ENCODE peak calls at places on chromosomes 2 and 18, in nine cellular contexts. One of them, this sample, is unnamed.
A peak's percentile ranks its signal among the peaks of the same experiment; 100 is the strongest.

GRCh38 chr2:151334082-151334815 is 23.1 kb upstream of the TNFAIP6 start:
- DNase-seq in stimulated activated CD8-positive, alpha-beta memory T cell treated with anti-CD3 and anti-CD28 coated beads, Interleukin-2, amount 100 ng/mL, for 48 hours: no peak
- DNase-seq in D721Med: no peak
- DNase-seq in bronchial epithelial cell: peak; percentile 56
- DNase-seq in activated T-helper 1 cell treated with anti-CD3 and anti-CD28 coated beads, Interleukin-12 subunit alpha, Interleukin-12 subunit beta, Interleukin-2, Interleukin-4 antibody, amounts not matched to agents 30 ng/mL and 10 ng/mL and 1 ng/mL, durations not matched to agents 14 hours and 24 hours and 36 hours: no peak
- DNase-seq in EL: peak; percentile 91
- DNase-seq in GDM1: peak; percentile 20
- DNase-seq in RCC 7860: no peak
- DNase-seq in astrocyte: peak; percentile 92
- DNase-seq in this sample: peak; percentile 78

GRCh38 chr18:62876106-62876505 is 160.8 kb downstream of the PHLPP1 start:
- DNase-seq in GDM1: no peak
- DNase-seq in RCC 7860: peak; percentile 5
- DNase-seq in astrocyte: no peak
- DNase-seq in stimulated activated CD8-positive, alpha-beta memory T cell treated with anti-CD3 and anti-CD28 coated beads, Interleukin-2, amount 100 ng/mL, for 48 hours: no peak
- DNase-seq in D721Med: no peak
- DNase-seq in EL: no peak
- DNase-seq in bronchial epithelial cell: no peak
- DNase-seq in activated T-helper 1 cell treated with anti-CD3 and anti-CD28 coated beads, Interleukin-12 subunit alpha, Interleukin-12 subunit beta, Interleukin-2, Interleukin-4 antibody, amounts not matched to agents 30 ng/mL and 10 ng/mL and 1 ng/mL, durations not matched to agents 14 hours and 24 hours and 36 hours: no peak
- DNase-seq in this sample: no peak

GRCh38 chr2:18171191-18172139 is 293.0 kb downstream of the KCNS3 start:
- DNase-seq in activated T-helper 1 cell treated with anti-CD3 and anti-CD28 coated beads, Interleukin-12 subunit alpha, Interleukin-12 subunit beta, Interleukin-2, Interleukin-4 antibody, amounts not matched to agents 30 ng/mL and 10 ng/mL and 1 ng/mL, durations not matched to agents 14 hours and 24 hours and 36 hours: no peak
- DNase-seq in stimulated activated CD8-positive, alpha-beta memory T cell treated with anti-CD3 and anti-CD28 coated beads, Interleukin-2, amount 100 ng/mL, for 48 hours: no peak
- DNase-seq in GDM1: no peak
- DNase-seq in astrocyte: peak; percentile 87
- DNase-seq in bronchial epithelial cell: peak; percentile 74
- DNase-seq in EL: peak; percentile 31
- DNase-seq in RCC 7860: no peak
- DNase-seq in D721Med: no peak
- DNase-seq in this sample: peak; percentile 62

GRCh38 chr18:3923750-3924149 is 473.8 kb downstream of the TGIF1 start:
- DNase-seq in D721Med: no peak
- DNase-seq in RCC 7860: peak; percentile 57
- DNase-seq in GDM1: no peak
- DNase-seq in activated T-helper 1 cell treated with anti-CD3 and anti-CD28 coated beads, Interleukin-12 subunit alpha, Interleukin-12 subunit beta, Interleukin-2, Interleukin-4 antibody, amounts not matched to agents 30 ng/mL and 10 ng/mL and 1 ng/mL, durations not matched to agents 14 hours and 24 hours and 36 hours: no peak
- DNase-seq in bronchial epithelial cell: peak; percentile 76
- DNase-seq in astrocyte: peak; percentile 80
- DNase-seq in stimulated activated CD8-positive, alpha-beta memory T cell treated with anti-CD3 and anti-CD28 coated beads, Interleukin-2, amount 100 ng/mL, for 48 hours: no peak
- DNase-seq in EL: peak; percentile 63
- DNase-seq in this sample: no peak

GRCh38 chr2:70552501-70553333 is 909 bp downstream of the TGFA start:
- DNase-seq in GDM1: no peak
- DNase-seq in astrocyte: no peak
- DNase-seq in D721Med: no peak
- DNase-seq in RCC 7860: peak; percentile 60
- DNase-seq in activated T-helper 1 cell treated with anti-CD3 and anti-CD28 coated beads, Interleukin-12 subunit alpha, Interleukin-12 subunit beta, Interleukin-2, Interleukin-4 antibody, amounts not matched to agents 30 ng/mL and 10 ng/mL and 1 ng/mL, durations not matched to agents 14 hours and 24 hours and 36 hours: no peak
- DNase-seq in stimulated activated CD8-positive, alpha-beta memory T cell treated with anti-CD3 and anti-CD28 coated beads, Interleukin-2, amount 100 ng/mL, for 48 hours: no peak
- DNase-seq in EL: no peak
- DNase-seq in bronchial epithelial cell: peak; percentile 52
- DNase-seq in this sample: no peak

GRCh38 chr2:125168442-125168841 is 1143.4 kb downstream of the CNTNAP5 start:
- DNase-seq in RCC 7860: no peak
- DNase-seq in EL: no peak
- DNase-seq in stimulated activated CD8-positive, alpha-beta memory T cell treated with anti-CD3 and anti-CD28 coated beads, Interleukin-2, amount 100 ng/mL, for 48 hours: no peak
- DNase-seq in GDM1: no peak
- DNase-seq in astrocyte: peak; percentile 6
- DNase-seq in activated T-helper 1 cell treated with anti-CD3 and anti-CD28 coated beads, Interleukin-12 subunit alpha, Interleukin-12 subunit beta, Interleukin-2, Interleukin-4 antibody, amounts not matched to agents 30 ng/mL and 10 ng/mL and 1 ng/mL, durations not matched to agents 14 hours and 24 hours and 36 hours: no peak
- DNase-seq in D721Med: no peak
- DNase-seq in bronchial epithelial cell: peak; percentile 85
- DNase-seq in this sample: no peak

GRCh38 chr2:40434638-40435296 is 17.1 kb downstream of the SLC8A1 start:
- DNase-seq in EL: peak; percentile 99
- DNase-seq in D721Med: no peak
- DNase-seq in activated T-helper 1 cell treated with anti-CD3 and anti-CD28 coated beads, Interleukin-12 subunit alpha, Interleukin-12 subunit beta, Interleukin-2, Interleukin-4 antibody, amounts not matched to agents 30 ng/mL and 10 ng/mL and 1 ng/mL, durations not matched to agents 14 hours and 24 hours and 36 hours: no peak
- DNase-seq in GDM1: no peak
- DNase-seq in stimulated activated CD8-positive, alpha-beta memory T cell treated with anti-CD3 and anti-CD28 coated beads, Interleukin-2, amount 100 ng/mL, for 48 hours: no peak
- DNase-seq in RCC 7860: peak; percentile 100
- DNase-seq in astrocyte: peak; percentile 99
- DNase-seq in bronchial epithelial cell: peak; percentile 96
- DNase-seq in this sample: peak; percentile 74

GRCh38 chr2:147910990-147911473 is 66.2 kb downstream of the ACVR2A start:
- DNase-seq in bronchial epithelial cell: peak; percentile 56
- DNase-seq in D721Med: no peak
- DNase-seq in astrocyte: peak; percentile 51
- DNase-seq in stimulated activated CD8-positive, alpha-beta memory T cell treated with anti-CD3 and anti-CD28 coated beads, Interleukin-2, amount 100 ng/mL, for 48 hours: no peak
- DNase-seq in GDM1: peak; percentile 24
- DNase-seq in activated T-helper 1 cell treated with anti-CD3 and anti-CD28 coated beads, Interleukin-12 subunit alpha, Interleukin-12 subunit beta, Interleukin-2, Interleukin-4 antibody, amounts not matched to agents 30 ng/mL and 10 ng/mL and 1 ng/mL, durations not matched to agents 14 hours and 24 hours and 36 hours: peak; percentile 4
- DNase-seq in EL: peak; percentile 64
- DNase-seq in RCC 7860: peak; percentile 14
- DNase-seq in this sample: peak; percentile 42

GRCh38 chr2:217370391-217370790 is 510.5 kb upstream of the TNP1 start:
- DNase-seq in EL: peak; percentile 96
- DNase-seq in astrocyte: peak; percentile 97
- DNase-seq in D721Med: no peak
- DNase-seq in stimulated activated CD8-positive, alpha-beta memory T cell treated with anti-CD3 and anti-CD28 coated beads, Interleukin-2, amount 100 ng/mL, for 48 hours: peak; percentile 12
- DNase-seq in bronchial epithelial cell: peak; percentile 99
- DNase-seq in RCC 7860: peak; percentile 97
- DNase-seq in activated T-helper 1 cell treated with anti-CD3 and anti-CD28 coated beads, Interleukin-12 subunit alpha, Interleukin-12 subunit beta, Interleukin-2, Interleukin-4 antibody, amounts not matched to agents 30 ng/mL and 10 ng/mL and 1 ng/mL, durations not matched to agents 14 hours and 24 hours and 36 hours: no peak
- DNase-seq in GDM1: no peak
- DNase-seq in this sample: no peak

GRCh38 chr2:14941151-14941631 is 308.7 kb downstream of the LRATD1 start:
- DNase-seq in activated T-helper 1 cell treated with anti-CD3 and anti-CD28 coated beads, Interleukin-12 subunit alpha, Interleukin-12 subunit beta, Interleukin-2, Interleukin-4 antibody, amounts not matched to agents 30 ng/mL and 10 ng/mL and 1 ng/mL, durations not matched to agents 14 hours and 24 hours and 36 hours: no peak
- DNase-seq in GDM1: no peak
- DNase-seq in D721Med: no peak
- DNase-seq in stimulated activated CD8-positive, alpha-beta memory T cell treated with anti-CD3 and anti-CD28 coated beads, Interleukin-2, amount 100 ng/mL, for 48 hours: no peak
- DNase-seq in RCC 7860: no peak
- DNase-seq in astrocyte: peak; percentile 53
- DNase-seq in EL: no peak
- DNase-seq in bronchial epithelial cell: no peak
- DNase-seq in this sample: peak; percentile 65